ENCODE peak calls at places on chromosome 16, in six cellular contexts. U, I, N, S, G and L are unnamed samples.

GRCh38 chr16:50083996-50084395 is 18.2 kb downstream of the HEATR3 start:
- DNase-seq in U (no peak), I (no peak), N (no peak), S (no peak), G (no peak), L (no peak)

GRCh38 chr16:84741351-84741791 is 41.6 kb downstream of the USP10 start:
- DNase-seq in U (no peak), I (no peak), N (peak), S (no peak), G (peak), L (no peak)

GRCh38 chr16:70348991-70349390 is 2.3 kb downstream of the DDX19A start:
- DNase-seq in U (no peak), I (no peak), N (peak), S (no peak), G (no peak), L (no peak)

GRCh38 chr16:638034-638543 is 2.0 kb upstream of the METTL26 start:
- DNase-seq in U (no peak), I (no peak), N (no peak), S (no peak), G (no peak), L (no peak)

GRCh38 chr16:74107795-74108610 is 188.6 kb upstream of the PSMD7 start:
- DNase-seq in U (no peak), I (peak), N (peak), S (peak), G (peak), L (no peak)

GRCh38 chr16:22300427-22301071 is 3.3 kb downstream of the POLR3E start:
- DNase-seq in U (peak), I (peak), N (peak), S (peak), G (no peak), L (peak)

GRCh38 chr16:52383640-52384292 is 163.2 kb downstream of the TOX3 start:
- DNase-seq in U (no peak), I (no peak), N (no peak), S (no peak), G (no peak), L (no peak)

GRCh38 chr16:7513429-7513828 is 180.8 kb downstream of the RBFOX1 start:
- DNase-seq in U (no peak), I (no peak), N (no peak), S (peak), G (no peak), L (no peak)

GRCh38 chr16:28001642-28002041 is 61.9 kb downstream of the GSG1L start:
- DNase-seq in U (no peak), I (no peak), N (no peak), S (no peak), G (no peak), L (no peak)

GRCh38 chr16:82184213-82184612 is 14.2 kb upstream of the MPHOSPH6 start:
- DNase-seq in U (no peak), I (no peak), N (no peak), S (no peak), G (no peak), L (no peak)

GRCh38 chr16:64475627-64476351 is 646.1 kb downstream of the CDH11 start:
- DNase-seq in U (no peak), I (no peak), N (no peak), S (no peak), G (no peak), L (no peak)

GRCh38 chr16:50372611-50373344 is 4.0 kb upstream of the BRD7 start:
- DNase-seq in U (no peak), I (no peak), N (peak), S (no peak), G (no peak), L (peak)

GRCh38 chr16:10922328-10923145 is 19.7 kb downstream of the DEXI start:
- DNase-seq in U (no peak), I (no peak), N (peak), S (no peak), G (no peak), L (peak)

GRCh38 chr16:57279780-57280638 is 4.5 kb downstream of the PLLP start:
- DNase-seq in U (no peak), I (no peak), N (no peak), S (no peak), G (no peak), L (no peak)

GRCh38 chr16:17229766-17230165 is 241.0 kb downstream of the XYLT1 start:
- DNase-seq in U (no peak), I (no peak), N (peak), S (no peak), G (no peak), L (no peak)

GRCh38 chr16:30997000-30997886 is 12.2 kb downstream of the HSD3B7 start:
- DNase-seq in U (peak), I (peak), N (peak), S (peak), G (peak), L (peak)
- H3K4me3 ChIP-seq in U (peak), I (peak), N (peak), S (peak), G (peak), L (peak)

GRCh38 chr16:75111514-75112280 is 4.9 kb downstream of the LDHD start:
- DNase-seq in U (no peak), I (no peak), N (no peak), S (no peak), G (no peak), L (no peak)

GRCh38 chr16:75112281-75113045 is 4.1 kb downstream of the LDHD start:
- DNase-seq in U (no peak), I (no peak), N (no peak), S (no peak), G (no peak), L (no peak)

GRCh38 chr16:75109732-75110243 is 6.8 kb downstream of the LDHD start:
- DNase-seq in U (no peak), I (peak), N (no peak), S (no peak), G (no peak), L (peak)

GRCh38 chr16:75108792-75109731 is 7.5 kb downstream of the LDHD start:
- DNase-seq in U (peak), I (peak), N (peak), S (peak), G (peak), L (peak)

GRCh38 chr16:75110637-75111513 is 5.7 kb downstream of the LDHD start:
- DNase-seq in U (peak), I (peak), N (peak), S (peak), G (peak), L (peak)
- H3K4me3 ChIP-seq in U (peak), I (peak), N (peak), S (no peak), G (peak), L (peak)

GRCh38 chr16:25586826-25587225 is 104.9 kb upstream of the HS3ST4 start:
- DNase-seq in U (no peak), I (no peak), N (no peak), S (no peak), G (no peak), L (no peak)
- H3K4me3 ChIP-seq in U (no peak), I (no peak), N (no peak), S (no peak), G (no peak), L (no peak)

GRCh38 chr16:23724438-23725131 is 11.6 kb upstream of the ERN2 start:
- DNase-seq in U (no peak), I (no peak), N (no peak), S (no peak), G (no peak), L (no peak)

GRCh38 chr16:23729503-23730424 is 16.7 kb upstream of the ERN2 start:
- DNase-seq in U (no peak), I (peak), N (peak), S (no peak), G (no peak), L (no peak)

GRCh38 chr16:23726710-23727109 is 13.7 kb upstream of the ERN2 start:
- DNase-seq in U (no peak), I (no peak), N (no peak), S (no peak), G (no peak), L (no peak)

DNA sequence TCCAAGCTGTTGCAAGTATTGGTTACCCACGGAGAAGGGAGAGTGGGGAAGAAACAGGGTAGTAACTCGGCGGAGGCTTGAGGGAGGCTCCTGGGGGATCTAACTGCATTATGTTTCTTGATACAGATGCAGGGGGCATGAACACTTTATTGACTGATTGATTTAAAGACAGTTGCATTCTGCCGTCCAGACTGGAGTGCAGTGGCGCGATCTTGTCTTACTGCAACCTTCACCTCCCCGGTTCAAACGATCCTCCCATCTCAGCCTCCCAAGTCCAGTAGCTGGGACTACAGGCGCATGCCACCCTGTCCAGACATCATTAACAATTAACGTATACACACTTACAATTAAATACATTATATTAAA is 15.1 kb upstream of the ERN2 start:
- DNase-seq in U (no peak), I (no peak), N (no peak), S (no peak), G (no peak), L (no peak)
- H3K4me3 ChIP-seq in U (no peak), I (no peak), N (no peak), S (no peak), G (no peak), L (no peak)

DNA sequence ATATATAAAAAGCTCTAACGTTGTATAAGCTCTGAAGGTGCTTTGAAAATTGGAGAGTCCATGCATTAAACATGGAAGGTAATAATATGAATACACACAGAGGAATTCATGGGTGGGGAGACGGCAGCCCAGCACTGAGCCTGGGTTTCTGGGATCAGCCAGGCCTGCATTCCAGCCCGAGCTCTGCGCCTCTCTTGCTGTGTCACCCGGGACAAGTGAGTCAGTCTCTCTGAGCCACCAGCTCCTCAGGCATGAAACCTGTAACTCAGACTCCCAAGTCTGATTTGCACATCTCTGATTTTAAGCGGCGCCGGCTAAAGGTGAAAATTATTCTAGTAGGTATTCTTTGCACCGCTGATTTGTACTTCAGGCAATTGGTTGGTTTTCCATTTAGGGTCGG is 238.8 kb downstream of the MRTFB start:
- DNase-seq in U (no peak), I (no peak), N (peak), S (peak), G (no peak), L (no peak)
- H3K4me3 ChIP-seq in U (no peak), I (no peak), N (no peak), S (peak), G (no peak), L (peak)